ENCODE peak calls at places on chromosomes 6 and 20, in nine cellular contexts. One of them, this sample, is unnamed.
A peak's percentile ranks its signal among the peaks of the same experiment; 100 is the strongest.

GRCh38 chr6:136517002-136517401 is 33.2 kb downstream of the MAP7 start:
- DNase-seq in ovary: no peak
- DNase-seq in hepatocyte: no peak
- DNase-seq in coronary artery: no peak
- DNase-seq in AG04450: no peak
- DNase-seq in HepG2: no peak
- DNase-seq in Peyer's patch: no peak
- DNase-seq in brain microvascular endothelial cell: no peak
- DNase-seq in tibial artery: no peak
- DNase-seq in this sample: no peak

GRCh38 chr6:17233531-17233930 is 47.6 kb upstream of the RBM24 start:
- DNase-seq in HepG2: peak; percentile 12
- DNase-seq in brain microvascular endothelial cell: peak; percentile 61
- DNase-seq in hepatocyte: no peak
- DNase-seq in coronary artery: no peak
- DNase-seq in Peyer's patch: no peak
- DNase-seq in ovary: no peak
- DNase-seq in AG04450: no peak
- DNase-seq in tibial artery: no peak
- DNase-seq in this sample: no peak

GRCh38 chr6:56794421-56794820 is 151.7 kb upstream of the DST start:
- DNase-seq in Peyer's patch: no peak
- DNase-seq in HepG2: no peak
- DNase-seq in AG04450: no peak
- DNase-seq in ovary: no peak
- DNase-seq in hepatocyte: no peak
- DNase-seq in coronary artery: no peak
- DNase-seq in brain microvascular endothelial cell: no peak
- DNase-seq in tibial artery: no peak
- DNase-seq in this sample: no peak

GRCh38 chr6:131642565-131643261 is 5.6 kb downstream of the ENPP3 start:
- DNase-seq in AG04450: no peak
- DNase-seq in tibial artery: no peak
- DNase-seq in ovary: no peak
- DNase-seq in Peyer's patch: no peak
- DNase-seq in coronary artery: no peak
- DNase-seq in hepatocyte: no peak
- DNase-seq in brain microvascular endothelial cell: no peak
- DNase-seq in HepG2: no peak
- DNase-seq in this sample: no peak

GRCh38 chr20:51339721-51340450 is 202.6 kb downstream of the NFATC2 start:
- DNase-seq in HepG2: no peak
- DNase-seq in AG04450: no peak
- DNase-seq in brain microvascular endothelial cell: no peak
- DNase-seq in Peyer's patch: no peak
- DNase-seq in ovary: no peak
- DNase-seq in tibial artery: no peak
- DNase-seq in coronary artery: no peak
- DNase-seq in hepatocyte: no peak
- DNase-seq in this sample: no peak

GRCh38 chr20:53580376-53581111 is 13.1 kb downstream of the ZNF217 start:
- DNase-seq in hepatocyte: no peak
- DNase-seq in tibial artery: no peak
- DNase-seq in Peyer's patch: no peak
- DNase-seq in coronary artery: no peak
- DNase-seq in brain microvascular endothelial cell: no peak
- DNase-seq in HepG2: no peak
- DNase-seq in AG04450: no peak
- DNase-seq in ovary: no peak
- DNase-seq in this sample: no peak

GRCh38 chr6:10210052-10210451 is 204.8 kb downstream of the TFAP2A start:
- DNase-seq in AG04450: no peak
- DNase-seq in coronary artery: no peak
- DNase-seq in tibial artery: no peak
- DNase-seq in Peyer's patch: no peak
- DNase-seq in ovary: no peak
- DNase-seq in hepatocyte: no peak
- DNase-seq in brain microvascular endothelial cell: peak; percentile 24
- DNase-seq in HepG2: no peak
- DNase-seq in this sample: no peak

GRCh38 chr6:35736293-35736894 is 438 bp upstream of the ARMC12 start:
- DNase-seq in tibial artery: peak; percentile 84
- DNase-seq in AG04450: no peak
- DNase-seq in Peyer's patch: peak; percentile 79
- DNase-seq in HepG2: peak; percentile 60
- DNase-seq in brain microvascular endothelial cell: peak; percentile 38
- DNase-seq in ovary: peak; percentile 87
- DNase-seq in hepatocyte: peak; percentile 78
- DNase-seq in coronary artery: peak; percentile 85
- DNase-seq in this sample: no peak

GRCh38 chr6:106579281-106579680 is 50.0 kb downstream of the RTN4IP1 start:
- DNase-seq in HepG2: no peak
- DNase-seq in coronary artery: no peak
- DNase-seq in ovary: no peak
- DNase-seq in Peyer's patch: no peak
- DNase-seq in hepatocyte: no peak
- DNase-seq in tibial artery: no peak
- DNase-seq in AG04450: no peak
- DNase-seq in brain microvascular endothelial cell: no peak
- DNase-seq in this sample: no peak

GRCh38 chr6:38279423-38279822 is 360.3 kb downstream of the BTBD9 start:
- DNase-seq in brain microvascular endothelial cell: no peak
- DNase-seq in ovary: no peak
- DNase-seq in Peyer's patch: no peak
- DNase-seq in AG04450: no peak
- DNase-seq in HepG2: no peak
- DNase-seq in hepatocyte: no peak
- DNase-seq in tibial artery: no peak
- DNase-seq in coronary artery: no peak
- DNase-seq in this sample: no peak

GRCh38 chr6:55239099-55239498 is 64.8 kb downstream of the HCRTR2 start:
- DNase-seq in ovary: no peak
- DNase-seq in coronary artery: no peak
- DNase-seq in tibial artery: no peak
- DNase-seq in Peyer's patch: no peak
- DNase-seq in HepG2: no peak
- DNase-seq in AG04450: no peak
- DNase-seq in brain microvascular endothelial cell: no peak
- DNase-seq in hepatocyte: peak; percentile 9
- DNase-seq in this sample: no peak

GRCh38 chr6:155495011-155495768 is 39.6 kb upstream of the NOX3 start:
- DNase-seq in AG04450: peak; percentile 81
- DNase-seq in HepG2: peak; percentile 86
- DNase-seq in coronary artery: peak; percentile 77
- DNase-seq in ovary: peak; percentile 78
- DNase-seq in tibial artery: peak; percentile 74
- DNase-seq in brain microvascular endothelial cell: peak; percentile 82
- DNase-seq in Peyer's patch: no peak
- DNase-seq in hepatocyte: peak; percentile 59
- DNase-seq in this sample: no peak

GRCh38 chr20:59074456-59074855 is 31.9 kb upstream of the PRELID3B start:
- DNase-seq in tibial artery: no peak
- DNase-seq in hepatocyte: no peak
- DNase-seq in coronary artery: no peak
- DNase-seq in HepG2: no peak
- DNase-seq in ovary: no peak
- DNase-seq in Peyer's patch: no peak
- DNase-seq in brain microvascular endothelial cell: no peak
- DNase-seq in AG04450: no peak
- DNase-seq in this sample: no peak

GRCh38 chr20:22821081-22821480 is 214.0 kb upstream of the SSTR4 start:
- DNase-seq in HepG2: no peak
- DNase-seq in hepatocyte: no peak
- DNase-seq in coronary artery: no peak
- DNase-seq in Peyer's patch: no peak
- DNase-seq in brain microvascular endothelial cell: no peak
- DNase-seq in tibial artery: no peak
- DNase-seq in AG04450: no peak
- DNase-seq in ovary: no peak
- DNase-seq in this sample: no peak

GRCh38 chr20:52524865-52525264 is 333.3 kb upstream of the ZFP64 start:
- DNase-seq in HepG2: no peak
- DNase-seq in hepatocyte: no peak
- DNase-seq in tibial artery: no peak
- DNase-seq in Peyer's patch: no peak
- DNase-seq in brain microvascular endothelial cell: no peak
- DNase-seq in coronary artery: no peak
- DNase-seq in AG04450: no peak
- DNase-seq in ovary: no peak
- DNase-seq in this sample: no peak

GRCh38 chr20:1301031-1301529 is 27.9 kb downstream of the SDCBP2 start:
- DNase-seq in brain microvascular endothelial cell: peak; percentile 27
- DNase-seq in AG04450: no peak
- DNase-seq in coronary artery: no peak
- DNase-seq in Peyer's patch: peak; percentile 35
- DNase-seq in hepatocyte: no peak
- DNase-seq in ovary: no peak
- DNase-seq in tibial artery: peak; percentile 35
- DNase-seq in HepG2: no peak
- DNase-seq in this sample: peak; percentile 18
- H3K27ac ChIP-seq in brain microvascular endothelial cell: no peak overlapping the region
- H3K27ac ChIP-seq in AG04450: peak overlapping the region; percentile 31
- H3K27ac ChIP-seq in coronary artery: no peak overlapping the region
- H3K27ac ChIP-seq in Peyer's patch: no peak overlapping the region
- H3K27ac ChIP-seq in hepatocyte: no peak overlapping the region
- H3K27ac ChIP-seq in ovary: no peak overlapping the region
- H3K27ac ChIP-seq in tibial artery: no peak overlapping the region
- H3K27ac ChIP-seq in HepG2: no peak overlapping the region
- H3K27ac ChIP-seq in this sample: peak overlapping the region; percentile 43

GRCh38 chr6:81689580-81689979 is 62.9 kb downstream of the TENT5A start:
- DNase-seq in brain microvascular endothelial cell: no peak
- DNase-seq in AG04450: no peak
- DNase-seq in HepG2: no peak
- DNase-seq in coronary artery: no peak
- DNase-seq in hepatocyte: no peak
- DNase-seq in ovary: no peak
- DNase-seq in tibial artery: no peak
- DNase-seq in Peyer's patch: no peak
- DNase-seq in this sample: no peak
- H3K27ac ChIP-seq in brain microvascular endothelial cell: no peak overlapping the region
- H3K27ac ChIP-seq in AG04450: no peak overlapping the region
- H3K27ac ChIP-seq in HepG2: no peak overlapping the region
- H3K27ac ChIP-seq in coronary artery: no peak overlapping the region
- H3K27ac ChIP-seq in hepatocyte: no peak overlapping the region
- H3K27ac ChIP-seq in ovary: no peak overlapping the region
- H3K27ac ChIP-seq in tibial artery: no peak overlapping the region
- H3K27ac ChIP-seq in Peyer's patch: no peak overlapping the region
- H3K27ac ChIP-seq in this sample: no peak overlapping the region

GRCh38 chr6:44464051-44464450 is 76.5 kb downstream of the CDC5L start:
- DNase-seq in brain microvascular endothelial cell: no peak
- DNase-seq in Peyer's patch: no peak
- DNase-seq in ovary: no peak
- DNase-seq in coronary artery: no peak
- DNase-seq in HepG2: no peak
- DNase-seq in hepatocyte: no peak
- DNase-seq in tibial artery: no peak
- DNase-seq in AG04450: no peak
- DNase-seq in this sample: no peak

GRCh38 chr6:44462335-44462734 is 74.8 kb downstream of the CDC5L start:
- DNase-seq in AG04450: no peak
- DNase-seq in brain microvascular endothelial cell: no peak
- DNase-seq in HepG2: no peak
- DNase-seq in coronary artery: no peak
- DNase-seq in Peyer's patch: no peak
- DNase-seq in tibial artery: no peak
- DNase-seq in ovary: no peak
- DNase-seq in hepatocyte: no peak
- DNase-seq in this sample: no peak

GRCh38 chr6:44466955-44467354 is 79.4 kb downstream of the CDC5L start:
- DNase-seq in ovary: no peak
- DNase-seq in HepG2: no peak
- DNase-seq in tibial artery: no peak
- DNase-seq in AG04450: no peak
- DNase-seq in Peyer's patch: no peak
- DNase-seq in hepatocyte: no peak
- DNase-seq in brain microvascular endothelial cell: no peak
- DNase-seq in coronary artery: no peak
- DNase-seq in this sample: no peak

GRCh38 chr6:44462797-44463770 is 75.6 kb downstream of the CDC5L start:
- DNase-seq in hepatocyte: no peak
- DNase-seq in ovary: no peak
- DNase-seq in Peyer's patch: no peak
- DNase-seq in HepG2: no peak
- DNase-seq in AG04450: no peak
- DNase-seq in brain microvascular endothelial cell: no peak
- DNase-seq in tibial artery: no peak
- DNase-seq in coronary artery: no peak
- DNase-seq in this sample: no peak

DNA sequence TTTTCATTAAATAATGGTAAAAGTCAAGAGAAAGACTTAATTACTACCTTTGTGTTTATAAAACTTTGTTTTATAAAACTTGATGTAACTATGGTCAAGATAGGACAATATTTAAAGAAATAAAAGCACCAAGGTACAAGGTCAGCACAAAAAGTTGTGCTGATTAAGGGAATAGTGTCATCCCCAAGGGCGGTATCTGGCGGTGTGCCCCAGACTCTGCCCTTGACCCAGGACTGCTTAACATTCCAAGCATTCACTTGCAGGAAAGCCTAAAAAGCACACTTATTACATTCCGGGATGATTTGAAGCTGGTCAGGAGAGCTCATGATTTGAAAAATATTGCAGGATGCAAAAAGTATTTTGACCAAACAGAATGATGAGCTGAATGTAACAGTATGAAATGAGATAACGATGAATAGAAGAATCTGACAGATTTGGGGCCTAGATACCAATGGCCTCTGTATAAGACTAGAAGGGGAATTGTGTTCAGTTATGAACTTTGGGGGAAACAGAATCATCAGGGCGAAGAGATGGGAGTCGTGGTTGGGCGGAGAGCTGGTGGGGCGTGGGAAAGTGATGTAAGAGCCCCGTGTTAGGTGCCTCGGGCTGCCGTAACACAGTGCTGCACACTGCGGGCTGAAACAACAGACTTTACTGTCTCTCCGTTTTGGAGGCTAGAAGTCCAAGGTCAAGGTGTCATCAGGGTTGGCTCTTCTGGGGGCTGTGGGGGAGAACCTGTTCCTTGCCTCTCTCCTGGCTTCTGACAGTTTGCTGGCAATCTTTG is 77.2 kb downstream of the CDC5L start:
- DNase-seq in HepG2: peak; percentile 51
- DNase-seq in tibial artery: no peak
- DNase-seq in Peyer's patch: no peak
- DNase-seq in coronary artery: no peak
- DNase-seq in ovary: peak; percentile 82
- DNase-seq in brain microvascular endothelial cell: peak; percentile 32
- DNase-seq in AG04450: no peak
- DNase-seq in hepatocyte: no peak
- DNase-seq in this sample: no peak
- H3K27ac ChIP-seq in HepG2: no peak overlapping the region
- H3K27ac ChIP-seq in tibial artery: no peak overlapping the region
- H3K27ac ChIP-seq in Peyer's patch: no peak overlapping the region
- H3K27ac ChIP-seq in coronary artery: no peak overlapping the region
- H3K27ac ChIP-seq in ovary: peak overlapping the region; percentile 64
- H3K27ac ChIP-seq in brain microvascular endothelial cell: no peak overlapping the region
- H3K27ac ChIP-seq in AG04450: no peak overlapping the region
- H3K27ac ChIP-seq in hepatocyte: no peak overlapping the region
- H3K27ac ChIP-seq in this sample: no peak overlapping the region

DNA sequence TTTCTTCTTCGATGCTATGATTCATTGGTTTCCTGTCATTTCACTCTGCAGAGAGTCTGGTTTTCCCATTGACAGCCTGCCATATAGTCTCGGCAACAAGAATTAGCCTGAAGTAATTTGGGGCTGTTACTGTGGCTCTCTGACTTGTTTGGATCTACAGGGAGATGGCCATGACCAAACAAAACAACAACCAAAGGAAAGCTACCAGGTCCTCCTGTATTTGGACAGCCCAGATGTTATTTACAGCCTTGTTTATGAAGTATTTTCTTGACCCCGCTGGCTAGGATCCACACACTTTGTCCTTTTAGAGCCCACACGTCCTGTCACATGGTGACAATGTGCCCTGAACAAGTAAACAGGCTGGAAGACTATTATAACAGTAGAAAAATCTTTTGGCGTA is 111.4 kb upstream of the PREP start:
- DNase-seq in coronary artery: no peak
- DNase-seq in AG04450: no peak
- DNase-seq in hepatocyte: no peak
- DNase-seq in ovary: no peak
- DNase-seq in tibial artery: no peak
- DNase-seq in HepG2: no peak
- DNase-seq in brain microvascular endothelial cell: no peak
- DNase-seq in Peyer's patch: no peak
- DNase-seq in this sample: no peak
- H3K27ac ChIP-seq in coronary artery: no peak overlapping the region
- H3K27ac ChIP-seq in AG04450: no peak overlapping the region
- H3K27ac ChIP-seq in hepatocyte: no peak overlapping the region
- H3K27ac ChIP-seq in ovary: no peak overlapping the region
- H3K27ac ChIP-seq in tibial artery: no peak overlapping the region
- H3K27ac ChIP-seq in HepG2: no peak overlapping the region
- H3K27ac ChIP-seq in brain microvascular endothelial cell: no peak overlapping the region
- H3K27ac ChIP-seq in Peyer's patch: no peak overlapping the region
- H3K27ac ChIP-seq in this sample: no peak overlapping the region